ENCODE peak calls at places on chromosomes 3 and 15, in nine cellular contexts. Q is right atrium auricular region, C is breast epithelium, I is tibial nerve, K is neural progenitor cell, F is hepatocyte, A is psoas muscle, L is mammary epithelial cell, O is PC-3. P is an unnamed sample.

GRCh38 chr3:30269751-30270445 is 336.5 kb upstream of the TGFBR2 start:
- DNase-seq in Q (no peak), L (no peak), C (no peak), A (no peak), O (no peak), K (no peak), I (no peak), F (no peak), P (no peak)

GRCh38 chr3:128277378-128278049 is 124.2 kb downstream of the EEFSEC start:
- DNase-seq in A (no peak), F (no peak), K (no peak), L (no peak), C (no peak), Q (peak; percentile 43), O (no peak), I (no peak), P (no peak)

GRCh38 chr15:75366163-75366562 is 2.2 kb downstream of the MAN2C1 start:
- DNase-seq in A (no peak), I (no peak), O (no peak), Q (no peak), L (no peak), K (no peak), F (no peak), C (no peak), P (no peak)

GRCh38 chr3:120496278-120496975 is 45.6 kb upstream of the FSTL1 start:
- DNase-seq in I (no peak), C (no peak), O (peak; percentile 97), L (peak; percentile 82), F (no peak), Q (no peak), A (no peak), K (no peak), P (no peak)

GRCh38 chr15:52018693-52019393 is at the start of gene MAPK6:
- DNase-seq in O (peak; percentile 91), I (peak; percentile 90), F (peak; percentile 98), L (peak; percentile 91), K (peak; percentile 95), A (peak; percentile 96), Q (peak; percentile 95), C (peak; percentile 93), P (peak; percentile 92)

GRCh38 chr15:76460871-76461270 is 124.3 kb downstream of the ISL2 start:
- DNase-seq in F (no peak), L (no peak), Q (no peak), A (no peak), O (no peak), C (no peak), I (no peak), K (no peak), P (no peak)

GRCh38 chr3:13223574-13224237 is 150.5 kb upstream of the IQSEC1 start:
- DNase-seq in A (no peak), O (peak; percentile 17), L (no peak), Q (peak; percentile 72), F (no peak), K (no peak), C (no peak), I (no peak), P (no peak)

GRCh38 chr3:190205739-190206138 is 85.0 kb upstream of the P3H2 start:
- DNase-seq in I (no peak), F (no peak), Q (no peak), C (no peak), L (peak; percentile 85), O (peak; percentile 53), A (no peak), K (no peak), P (no peak)

GRCh38 chr3:61682671-61683408 is 121.5 kb downstream of the PTPRG start:
- DNase-seq in Q (no peak), C (no peak), F (peak; percentile 24), I (peak; percentile 20), K (peak; percentile 36), O (no peak), L (peak; percentile 48), A (no peak), P (no peak)

GRCh38 chr3:24410861-24411260 is 83.8 kb downstream of the THRB start:
- DNase-seq in F (no peak), K (peak; percentile 33), I (no peak), A (no peak), Q (no peak), L (no peak), C (no peak), O (no peak), P (no peak)

GRCh38 chr3:169103941-169104340 is 559.6 kb downstream of the MECOM start:
- DNase-seq in O (no peak), Q (no peak), I (no peak), L (no peak), F (no peak), C (no peak), A (no peak), K (no peak), P (no peak)

GRCh38 chr15:73127302-73127936 is 75.2 kb downstream of the NEO1 start:
- DNase-seq in A (no peak), O (peak; percentile 56), L (peak; percentile 14), F (peak; percentile 32), K (peak; percentile 65), I (no peak), C (no peak), Q (no peak), P (no peak)

GRCh38 chr3:38613426-38613825 is 36.1 kb downstream of the SCN5A start:
- DNase-seq in K (no peak), I (no peak), O (no peak), C (no peak), F (no peak), Q (no peak), A (no peak), L (no peak), P (no peak)

GRCh38 chr3:172129868-172130751 is 90.7 kb downstream of the FNDC3B start:
- DNase-seq in L (peak; percentile 98), Q (peak; percentile 99), F (peak; percentile 92), I (peak; percentile 92), C (peak; percentile 81), K (no peak), A (peak; percentile 94), O (peak; percentile 98), P (peak; percentile 94)

GRCh38 chr15:41919954-41920538 is 26.2 kb upstream of the SPTBN5 start:
- DNase-seq in A (no peak), L (no peak), F (no peak), O (no peak), K (no peak), Q (no peak), C (no peak), I (peak; percentile 63), P (no peak)

GRCh38 chr3:130093741-130094391 is 12.2 kb downstream of the ALG1L2 start:
- DNase-seq in F (no peak), K (peak; percentile 18), O (no peak), I (peak; percentile 7), Q (no peak), C (no peak), A (no peak), L (no peak), P (no peak)

GRCh38 chr15:57427367-57427821 is 51.1 kb downstream of the CGNL1 start:
- DNase-seq in A (peak; percentile 24), Q (peak; percentile 83), C (no peak), L (peak; percentile 32), O (peak; percentile 56), K (peak; percentile 58), F (peak; percentile 48), I (peak; percentile 66), P (no peak)

GRCh38 chr3:188584958-188585689 is 431.2 kb downstream of the LPP start:
- DNase-seq in A (no peak), K (peak; percentile 38), I (no peak), F (no peak), Q (no peak), O (peak; percentile 53), C (no peak), L (peak; percentile 78), P (no peak)

GRCh38 chr3:187051724-187052364 is 87.5 kb downstream of the RPL39L start:
- DNase-seq in L (no peak), C (no peak), A (no peak), I (no peak), Q (no peak), F (no peak), O (no peak), K (no peak), P (no peak)

GRCh38 chr15:47933865-47934264 is 186.9 kb upstream of the SLC24A5 start:
- DNase-seq in O (no peak), C (no peak), L (no peak), A (no peak), I (no peak), F (no peak), K (no peak), Q (no peak), P (no peak)

GRCh38 chr15:89215627-89216026 is 5.8 kb downstream of the RLBP1 start:
- DNase-seq in I (no peak), K (no peak), O (no peak), L (no peak), F (no peak), A (no peak), Q (no peak), C (no peak), P (no peak)

GRCh38 chr15:77143606-77144005 is 72.7 kb upstream of the TSPAN3 start:
- DNase-seq in I (no peak), L (no peak), K (no peak), O (no peak), F (no peak), C (no peak), A (no peak), Q (no peak), P (no peak)

GRCh38 chr15:20357139-20358065 is 184.2 kb downstream of the GOLGA6L6 start:
- DNase-seq in I (no peak), C (peak; percentile 48), O (no peak), K (no peak), F (peak; percentile 43), L (no peak), A (peak; percentile 20), Q (no peak), P (no peak)
- H3K9me3 ChIP-seq in I (peaks cover 7% of the 10 kb centered on the region), C (no peaks in the 10 kb centered on the region), O (peaks cover 4% of the 10 kb centered on the region), K (peaks cover 82% of the 10 kb centered on the region), F (peaks cover 42% of the 10 kb centered on the region), L (no peaks in the 10 kb centered on the region), A (no peaks in the 10 kb centered on the region), Q (no peaks in the 10 kb centered on the region), P (no peaks in the 10 kb centered on the region)

DNA sequence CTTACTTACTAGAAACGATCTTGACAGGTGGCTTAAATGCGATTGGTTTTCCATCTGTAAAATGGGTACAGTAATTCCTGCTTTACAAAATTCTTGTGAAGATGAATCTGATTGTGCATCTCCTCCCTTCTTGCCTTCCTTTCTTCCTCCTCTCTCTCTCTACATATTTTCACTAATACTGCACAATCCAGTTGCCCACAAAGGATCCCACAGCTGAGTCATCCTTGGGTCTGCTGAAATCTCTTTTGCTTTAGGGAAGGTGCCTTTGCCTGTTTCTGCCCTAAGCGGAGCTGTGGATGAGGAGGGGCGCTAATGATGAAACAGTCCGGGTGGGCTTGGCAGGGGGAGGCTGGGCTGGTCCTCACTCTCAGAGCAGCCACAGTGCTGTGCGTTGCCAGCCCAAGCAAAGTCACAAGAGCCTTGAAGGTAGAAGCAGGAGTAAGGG is 46.1 kb downstream of the AMOTL2 start:
- DNase-seq in F (no peak), C (peak; percentile 37), Q (no peak), A (peak; percentile 54), K (no peak), O (peak; percentile 81), L (peak; percentile 92), I (no peak), P (no peak)
- TF ChIP-seq CTCF in F (no peak), C (no peak), Q (no peak), A (no peak), K (no peak), O (no peak), L (no peak), I (no peak), P (no peak)

GRCh38 chr3:64612916-64613526 is 74.8 kb downstream of the ADAMTS9 start:
- DNase-seq in F (peak; percentile 13), K (no peak), I (no peak), A (no peak), C (no peak), O (no peak), Q (no peak), L (no peak), P (no peak)
- H3K4me3 ChIP-seq in F (no peak overlapping the region), K (no peak overlapping the region), I (no peak overlapping the region), A (peak overlapping the region; percentile 52), C (no peak overlapping the region), O (no peak overlapping the region), Q (no peak overlapping the region), L (no peak overlapping the region), P (no peak overlapping the region)

GRCh38 chr15:95561463-95561862 is 769.0 kb upstream of the NR2F2 start:
- DNase-seq in O (no peak), F (no peak), A (no peak), I (no peak), K (no peak), Q (no peak), L (no peak), C (no peak), P (no peak)
- H3K9me3 ChIP-seq in O (no peaks in the 10 kb centered on the region), F (no peaks in the 10 kb centered on the region), A (no peaks in the 10 kb centered on the region), I (no peaks in the 10 kb centered on the region), K (no peaks in the 10 kb centered on the region), Q (no peaks in the 10 kb centered on the region), L (no peaks in the 10 kb centered on the region), C (no peaks in the 10 kb centered on the region), P (no peaks in the 10 kb centered on the region)

P was measured in lung.